ENCODE peak calls at places on chromosome 12, in six cellular contexts. P is NCI-H510A treated with DMSO at 0.1 percent for 48 hours, D is H54, L is AG08396, R is Caco-2, Q is progenitor cell of endocrine pancreas. N is an unnamed sample.

GRCh38 chr12:44972746-44973421 is 78.0 kb downstream of the DBX2 start:
- DNase-seq in D (peak; percentile 4), P (no peak), Q (no peak), R (peak; percentile 42), L (peak; percentile 11), N (peak; percentile 2)

GRCh38 chr12:105466231-105466900 is 135.9 kb downstream of the C12orf75 start:
- DNase-seq in D (no peak), R (no peak), P (no peak), Q (no peak), L (no peak), N (no peak)

GRCh38 chr12:42976122-42976521 is 386.6 kb upstream of the PRICKLE1 start:
- DNase-seq in D (no peak), R (no peak), Q (no peak), L (no peak), P (no peak), N (no peak)

GRCh38 chr12:32906407-32907165 is 10.0 kb upstream of the PKP2 start:
- DNase-seq in L (no peak), D (no peak), P (no peak), Q (no peak), R (no peak), N (no peak)

GRCh38 chr12:113422030-113422900 is at the start of gene SDSL:
- DNase-seq in R (peak; percentile 66), Q (no peak), L (peak; percentile 82), P (peak; percentile 78), D (peak; percentile 94), N (no peak)

GRCh38 chr12:118061876-118062791 is 1.2 kb upstream of the WSB2 start:
- DNase-seq in P (peak; percentile 72), Q (no peak), R (peak; percentile 63), L (peak; percentile 73), D (peak; percentile 90), N (no peak)

GRCh38 chr12:98783420-98783819 is 138.3 kb downstream of the APAF1 start:
- DNase-seq in Q (no peak), R (no peak), L (no peak), D (no peak), P (no peak), N (no peak)

GRCh38 chr12:119797090-119797489 is 80.0 kb downstream of the CIT start:
- DNase-seq in R (no peak), Q (no peak), P (no peak), D (no peak), L (no peak), N (no peak)

GRCh38 chr12:128930591-128930990 is 77.3 kb downstream of the GLT1D1 start:
- DNase-seq in R (no peak), P (peak; percentile 92), L (no peak), D (no peak), Q (no peak), N (no peak)

GRCh38 chr12:59937148-59937547 is 341.3 kb downstream of the SLC16A7 start:
- DNase-seq in P (no peak), Q (no peak), L (peak; percentile 2), R (no peak), D (no peak), N (no peak)